ENCODE peak calls at places on chromosomes 16 and 17, in seven cellular contexts. V is epithelial cell of esophagus, P is AG04450, U is heart left ventricle, S is body of pancreas, X is right cardiac atrium, Y is lower leg skin. B is an unnamed sample.
A peak's percentile ranks its signal among the peaks of the same experiment; 100 is the strongest.

GRCh38 chr16:66326995-66327513 is 39.4 kb upstream of the CDH5 start:
- DNase-seq in P (no peak), Y (no peak), X (no peak), V (no peak), S (peak; percentile 69), U (no peak), B (no peak)

GRCh38 chr17:69486779-69487637 is 72.5 kb downstream of the MAP2K6 start:
- DNase-seq in U (no peak), S (no peak), P (no peak), Y (no peak), V (no peak), X (no peak), B (no peak)

GRCh38 chr17:7021993-7022778 is 664 bp upstream of the BCL6B start:
- DNase-seq in U (peak; percentile 92), Y (peak; percentile 71), S (peak; percentile 74), P (no peak), V (peak; percentile 56), X (peak; percentile 86), B (peak; percentile 56)

GRCh38 chr17:46020998-46021397 is 21.9 kb downstream of the STH start:
- DNase-seq in Y (no peak), X (no peak), S (no peak), U (no peak), V (no peak), P (no peak), B (no peak)

GRCh38 chr17:77600346-77600745 is 358.2 kb upstream of the TNRC6C start:
- DNase-seq in P (no peak), U (no peak), S (no peak), Y (no peak), V (no peak), X (no peak), B (no peak)

GRCh38 chr17:56936697-56937322 is 23.0 kb upstream of the TRIM25 start:
- DNase-seq in P (no peak), U (no peak), X (no peak), V (peak; percentile 90), Y (no peak), S (no peak), B (no peak)

GRCh38 chr17:39960406-39961053 is 2.3 kb upstream of the GSDMA start:
- DNase-seq in X (no peak), S (no peak), U (no peak), P (no peak), V (peak; percentile 11), Y (no peak), B (no peak)

GRCh38 chr17:62741290-62741689 is 66.8 kb downstream of the MARCHF10 start:
- DNase-seq in Y (no peak), S (no peak), V (no peak), X (no peak), U (no peak), P (no peak), B (no peak)

GRCh38 chr17:62911106-62911505 is 54.9 kb upstream of the TANC2 start:
- DNase-seq in U (no peak), X (no peak), V (no peak), S (no peak), Y (no peak), P (no peak), B (no peak)

GRCh38 chr16:12459401-12459791 is 344.3 kb downstream of the CPPED1 start:
- DNase-seq in U (peak; percentile 76), Y (peak; percentile 43), X (peak; percentile 54), V (no peak), P (no peak), S (peak; percentile 71), B (no peak)

GRCh38 chr17:14007951-14008350 is 61.4 kb upstream of the COX10 start:
- DNase-seq in Y (no peak), P (no peak), X (no peak), S (no peak), U (no peak), V (no peak), B (no peak)

GRCh38 chr17:51947160-51947559 is 211.4 kb downstream of the CA10 start:
- DNase-seq in P (no peak), S (no peak), U (no peak), X (no peak), V (no peak), Y (no peak), B (no peak)

GRCh38 chr17:40528692-40529417 is 27.4 kb upstream of the TNS4 start:
- DNase-seq in X (no peak), S (no peak), P (no peak), U (no peak), V (no peak), Y (no peak), B (no peak)

GRCh38 chr16:8887952-8888560 is 5.9 kb downstream of the LITAFD start:
- DNase-seq in U (peak; percentile 91), X (peak; percentile 83), S (peak; percentile 57), P (no peak), V (peak; percentile 34), Y (no peak), B (peak; percentile 67)

GRCh38 chr16:88533381-88533831 is 36.8 kb upstream of the ZC3H18 start:
- DNase-seq in X (no peak), U (no peak), S (no peak), V (peak; percentile 39), Y (no peak), P (peak; percentile 20), B (peak; percentile 22)

GRCh38 chr17:2197271-2197670 is 106.3 kb downstream of the SMG6 start:
- DNase-seq in X (no peak), P (no peak), V (no peak), Y (no peak), S (no peak), U (no peak), B (peak; percentile 50)

GRCh38 chr17:49987290-49987585 is 7.8 kb downstream of the DLX3 start:
- DNase-seq in X (no peak), Y (no peak), V (no peak), U (no peak), P (no peak), S (no peak), B (no peak)

GRCh38 chr17:1122681-1123396 is 56.9 kb downstream of the ABR start:
- DNase-seq in V (peak; percentile 63), P (peak; percentile 23), S (peak; percentile 82), U (peak; percentile 93), Y (peak; percentile 73), X (peak; percentile 83), B (peak; percentile 60)

GRCh38 chr17:17127730-17128291 is 78.3 kb downstream of the PLD6 start:
- DNase-seq in X (no peak), S (no peak), V (no peak), Y (no peak), P (no peak), U (peak; percentile 38), B (no peak)

GRCh38 chr16:13999895-14000425 is 71.2 kb upstream of the MRTFB start:
- DNase-seq in S (no peak), Y (no peak), P (no peak), X (peak; percentile 30), V (no peak), U (no peak), B (no peak)

DNA sequence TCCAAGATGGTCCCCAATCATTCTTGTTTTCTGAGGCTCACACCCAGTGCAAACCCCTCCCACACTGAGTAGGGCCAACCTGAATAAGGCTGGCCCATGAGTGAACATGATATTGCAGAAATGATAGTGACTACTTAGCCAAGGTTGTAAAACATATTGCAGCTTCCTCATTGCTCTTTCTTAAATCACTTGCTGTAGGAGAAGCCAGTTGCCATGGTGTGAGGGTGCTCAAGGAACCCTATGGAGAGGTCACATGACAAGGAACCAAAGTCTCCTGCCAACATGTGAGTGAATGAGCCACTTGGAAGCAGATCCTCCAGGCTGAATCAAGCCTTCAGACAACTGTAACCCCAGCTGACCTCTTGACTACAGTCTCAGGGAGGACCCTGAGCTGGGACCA is 191.4 kb downstream of the RGS9 start:
- DNase-seq in U (no peak), X (no peak), V (no peak), S (no peak), P (no peak), Y (no peak), B (no peak)
- H3K4me3 ChIP-seq in U (no peak overlapping the region), X (no peak overlapping the region), V (no peak overlapping the region), S (no peak overlapping the region), P (no peak overlapping the region), Y (no peak overlapping the region), B (no peak overlapping the region)

DNA sequence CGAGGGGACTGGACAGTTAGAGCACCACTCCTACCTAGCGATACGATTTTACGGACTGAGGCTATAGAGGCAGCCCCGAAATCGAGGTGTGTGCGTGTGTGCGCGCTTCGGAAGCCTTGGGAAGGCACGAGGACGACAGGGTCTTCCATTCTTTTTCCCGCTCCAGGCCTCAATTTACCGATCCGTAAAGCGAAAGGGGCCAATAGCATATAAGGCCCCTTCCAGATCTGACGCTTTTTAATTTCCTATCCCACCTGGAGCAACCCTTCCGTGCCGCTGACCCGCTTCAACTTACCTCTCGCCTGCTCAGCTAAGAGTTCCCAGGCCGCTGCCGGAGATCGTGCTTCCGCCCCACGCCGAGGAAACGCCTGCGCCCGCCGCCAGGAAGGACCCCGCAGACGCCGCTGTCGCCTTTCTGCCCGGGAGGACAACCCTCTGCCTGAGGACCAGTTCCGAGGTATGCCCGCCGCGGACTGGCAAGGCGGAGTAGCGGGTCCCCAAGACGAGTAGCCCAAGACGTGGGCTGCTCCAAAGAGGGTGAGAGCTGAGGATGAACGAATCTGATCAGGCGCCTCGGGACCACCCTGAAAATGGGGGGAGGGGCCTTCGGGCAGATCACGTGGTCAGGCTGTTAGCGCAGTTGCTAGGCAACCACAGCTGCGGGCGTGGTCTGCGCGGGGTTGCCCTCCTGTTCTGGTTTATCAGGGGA is at the start of gene EFTUD2:
- DNase-seq in U (peak; percentile 95), X (peak; percentile 93), S (peak; percentile 94), Y (peak; percentile 89), V (peak; percentile 90), P (peak; percentile 74), B (peak; percentile 93)
- H3K4me3 ChIP-seq in U (peak within 1 kb of the TSS; percentile 67), X (peak within 1 kb of the TSS; percentile 74), S (peak within 1 kb of the TSS; percentile 55), Y (peak within 1 kb of the TSS; percentile 54), V (peak within 1 kb of the TSS; percentile 97), P (peak within 1 kb of the TSS; percentile 98), B (peak within 1 kb of the TSS; percentile 92)

DNA sequence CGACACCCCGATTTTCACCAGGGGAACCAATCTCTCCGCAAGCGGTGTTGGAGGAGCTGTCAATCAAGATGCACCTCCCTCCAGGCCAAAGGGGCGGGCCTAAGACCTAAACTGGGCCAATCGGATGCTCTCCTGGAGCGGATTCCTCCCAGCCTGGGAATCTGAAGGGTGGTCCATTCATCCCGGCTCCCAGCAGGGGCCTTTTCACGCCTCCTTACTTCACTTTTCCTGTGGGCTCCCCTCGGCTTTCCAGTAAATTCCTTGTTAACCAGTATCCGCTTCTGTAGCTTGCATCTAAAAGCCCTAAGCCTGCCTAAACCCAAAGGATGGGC is 17.1 kb downstream of the C16orf74 start:
- DNase-seq in V (no peak), Y (no peak), U (no peak), S (no peak), X (no peak), P (no peak), B (peak; percentile 17)
- H3K4me3 ChIP-seq in V (no peak overlapping the region), Y (no peak overlapping the region), U (no peak overlapping the region), S (no peak overlapping the region), X (no peak overlapping the region), P (no peak overlapping the region), B (no peak overlapping the region)

GRCh38 chr17:75589017-75589918 is 1.7 kb downstream of the MYO15B start:
- DNase-seq in X (peak; percentile 97), V (peak; percentile 84), P (peak; percentile 48), S (peak; percentile 96), U (peak; percentile 98), Y (peak; percentile 94), B (peak; percentile 88)

GRCh38 chr17:75590314-75590761 is 2.7 kb downstream of the MYO15B start:
- DNase-seq in S (no peak), P (no peak), Y (no peak), X (no peak), U (no peak), V (no peak), B (no peak)

GRCh38 chr17:75590849-75591721 is 3.5 kb downstream of the MYO15B start:
- DNase-seq in P (no peak), U (no peak), X (no peak), V (no peak), Y (no peak), S (no peak), B (no peak)

GRCh38 chr17:75588546-75589016 is 981 bp downstream of the MYO15B start:
- DNase-seq in X (peak; percentile 59), Y (peak; percentile 22), U (peak; percentile 82), P (no peak), S (peak; percentile 77), V (no peak), B (no peak)

GRCh38 chr17:75589919-75590303 is 2.3 kb downstream of the MYO15B start:
- DNase-seq in U (peak; percentile 69), P (no peak), S (no peak), V (no peak), Y (no peak), X (no peak), B (no peak)
- H3K4me3 ChIP-seq in U (peak overlapping the region; percentile 80), P (peak overlapping the region; percentile 66), S (no peak overlapping the region), V (no peak overlapping the region), Y (no peak overlapping the region), X (no peak overlapping the region), B (peak overlapping the region; percentile 55)

B was measured in fibroblast of villous mesenchyme.